ENCODE peak calls at places on chromosomes 4 and X, in nine cellular contexts. F is RWPE1, S is astrocyte of the spinal cord, H is thyroid gland, V is HepG2, I is GM12865, E is spleen, C is endothelial cell of umbilical vein, B is hepatocyte. U is an unnamed sample.

GRCh38 chrX:1679238-1679637 is 64.4 kb downstream of the ASMT start:
- DNase-seq in I (peak; percentile 5), H (no peak), B (no peak), E (no peak), C (no peak), S (peak; percentile 10), V (no peak), F (no peak), U (no peak)

GRCh38 chrX:139831017-139831416 is 101.8 kb downstream of the ATP11C start:
- DNase-seq in S (no peak), B (no peak), C (no peak), F (no peak), I (no peak), V (no peak), H (no peak), E (no peak), U (no peak)

GRCh38 chr4:182584016-182584415 is 333.2 kb downstream of the DCTD start:
- DNase-seq in H (no peak), C (no peak), S (no peak), F (no peak), V (no peak), I (no peak), B (no peak), E (no peak), U (no peak)

GRCh38 chr4:3864736-3865721 is 98.8 kb downstream of the ADRA2C start:
- DNase-seq in E (peak; percentile 56), I (no peak), V (no peak), B (no peak), H (no peak), S (no peak), C (no peak), F (no peak), U (no peak)

GRCh38 chr4:23851455-23851854 is 38.4 kb downstream of the PPARGC1A start:
- DNase-seq in E (no peak), S (no peak), B (no peak), F (no peak), C (no peak), H (no peak), V (no peak), I (no peak), U (no peak)

GRCh38 chr4:41024556-41025491 is 189.5 kb downstream of the APBB2 start:
- DNase-seq in F (no peak), S (no peak), E (no peak), H (no peak), C (peak; percentile 28), V (no peak), I (peak; percentile 26), B (no peak), U (peak; percentile 5)

GRCh38 chr4:7798215-7798995 is 141.3 kb downstream of the AFAP1 start:
- DNase-seq in V (no peak), I (peak; percentile 12), C (peak; percentile 23), H (no peak), E (peak; percentile 34), B (no peak), S (no peak), F (no peak), U (peak; percentile 22)

GRCh38 chrX:462853-463252 is 76.1 kb upstream of the PPP2R3B start:
- DNase-seq in H (no peak), S (no peak), E (peak; percentile 48), I (no peak), B (no peak), V (no peak), F (no peak), C (no peak), U (no peak)

GRCh38 chr4:105714932-105715331 is 6.3 kb downstream of the GSTCD start:
- DNase-seq in I (no peak), H (no peak), E (no peak), C (no peak), F (no peak), S (no peak), B (no peak), V (no peak), U (no peak)

GRCh38 chrX:152941328-152942111 is 43.7 kb downstream of the ZNF185 start:
- DNase-seq in S (peak; percentile 92), B (peak; percentile 95), V (peak; percentile 63), I (peak; percentile 95), H (peak; percentile 89), F (peak; percentile 81), E (peak; percentile 97), C (peak; percentile 91), U (peak; percentile 94)

DNA sequence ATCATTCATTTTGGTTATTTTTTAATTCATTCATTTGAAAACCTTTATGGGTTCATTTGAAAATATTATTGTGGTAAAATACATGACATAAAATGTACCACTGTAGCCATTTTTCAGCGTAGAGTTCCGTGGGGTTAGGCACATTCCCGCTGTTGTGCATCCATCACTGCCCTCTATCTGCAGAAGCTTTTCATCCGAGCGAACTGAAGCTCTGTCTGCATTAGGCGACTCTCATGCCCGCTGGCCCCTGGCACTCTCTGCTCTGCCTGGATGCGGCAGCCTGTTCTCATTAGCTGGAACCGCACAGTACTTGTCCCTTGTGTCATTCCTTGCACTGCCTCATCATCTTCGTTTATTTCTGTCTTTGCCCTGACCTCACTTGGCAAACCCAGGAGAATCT is 17.5 kb downstream of the CFAP99 start:
- DNase-seq in V (no peak), F (no peak), E (no peak), H (no peak), I (no peak), C (no peak), S (no peak), B (no peak), U (no peak)
- TF ChIP-seq CTCF in V (peak; percentile 49), F (no peak), E (peak; percentile 13), H (no peak), I (no peak), C (no peak), S (peak; percentile 32), B (peak; percentile 24), U (peak; percentile 37)

GRCh38 chrX:24248042-24248441 is 65.8 kb downstream of the SUPT20HL2 start:
- DNase-seq in B (no peak), I (peak; percentile 68), S (no peak), E (no peak), V (no peak), F (no peak), C (no peak), H (no peak), U (no peak)

GRCh38 chrX:24257011-24257410 is 56.9 kb downstream of the SUPT20HL2 start:
- DNase-seq in C (no peak), F (no peak), E (no peak), I (no peak), V (no peak), H (no peak), S (no peak), B (no peak), U (no peak)

GRCh38 chrX:24253030-24253429 is 60.8 kb downstream of the SUPT20HL2 start:
- DNase-seq in I (no peak), B (peak; percentile 62), H (no peak), F (no peak), S (no peak), E (no peak), V (peak; percentile 72), C (no peak), U (no peak)

GRCh38 chrX:24253469-24253868 is 60.4 kb downstream of the SUPT20HL2 start:
- DNase-seq in B (no peak), H (no peak), C (no peak), V (no peak), F (no peak), S (no peak), I (peak; percentile 68), E (no peak), U (no peak)
- TF ChIP-seq CTCF in B (no peak), H (no peak), C (no peak), V (no peak), F (no peak), S (no peak), I (no peak), E (no peak), U (no peak)

GRCh38 chr4:67926485-67926884 is 36.8 kb downstream of the TMPRSS11A start:
- DNase-seq in S (no peak), E (peak; percentile 54), V (no peak), I (no peak), B (no peak), F (no peak), C (no peak), H (no peak), U (no peak)
- TF ChIP-seq CTCF in S (no peak), E (no peak), V (no peak), I (no peak), B (no peak), F (no peak), C (no peak), H (no peak), U (no peak)

GRCh38 chr4:46934731-46935130 is 25.7 kb upstream of the COX7B2 start:
- DNase-seq in I (no peak), H (peak; percentile 2), S (no peak), E (no peak), C (no peak), F (no peak), B (no peak), V (peak; percentile 21), U (no peak)

GRCh38 chr4:46930866-46931265 is 21.8 kb upstream of the COX7B2 start:
- DNase-seq in F (no peak), V (no peak), H (no peak), C (no peak), I (no peak), B (no peak), S (no peak), E (no peak), U (no peak)

GRCh38 chr4:46933686-46934085 is 24.6 kb upstream of the COX7B2 start:
- DNase-seq in F (peak; percentile 14), S (no peak), B (no peak), V (no peak), C (no peak), H (no peak), E (no peak), I (no peak), U (no peak)

GRCh38 chr4:46927201-46927600 is 18.2 kb upstream of the COX7B2 start:
- DNase-seq in E (no peak), I (no peak), F (no peak), V (no peak), H (no peak), S (no peak), C (no peak), B (no peak), U (no peak)

DNA sequence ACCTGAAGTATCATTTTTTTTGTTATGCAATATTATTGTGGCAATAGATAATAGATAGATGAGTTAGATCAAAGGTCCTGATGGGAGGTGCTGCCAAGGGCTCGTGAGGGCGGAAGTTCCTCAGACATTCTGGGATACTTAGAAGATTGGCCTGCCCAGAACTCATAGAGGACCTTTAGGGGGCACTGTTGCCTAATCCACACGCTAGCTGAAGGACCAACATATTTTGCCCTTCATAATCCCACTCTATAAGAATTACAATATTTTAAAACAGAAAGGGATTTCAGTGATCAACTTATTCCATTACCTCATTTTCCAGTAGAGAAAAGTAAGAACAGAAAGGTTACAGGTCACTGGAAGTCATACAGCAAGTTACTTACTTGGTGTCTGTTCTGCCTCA is 22.9 kb upstream of the COX7B2 start:
- DNase-seq in V (peak; percentile 3), B (peak; percentile 37), F (no peak), S (peak; percentile 62), H (no peak), C (peak; percentile 35), E (no peak), I (peak; percentile 50), U (peak; percentile 67)
- TF ChIP-seq CTCF in V (peak; percentile 58), B (peak; percentile 46), F (no peak), S (peak; percentile 73), H (no peak), C (peak; percentile 65), E (peak; percentile 36), I (peak; percentile 64), U (peak; percentile 79)

DNA sequence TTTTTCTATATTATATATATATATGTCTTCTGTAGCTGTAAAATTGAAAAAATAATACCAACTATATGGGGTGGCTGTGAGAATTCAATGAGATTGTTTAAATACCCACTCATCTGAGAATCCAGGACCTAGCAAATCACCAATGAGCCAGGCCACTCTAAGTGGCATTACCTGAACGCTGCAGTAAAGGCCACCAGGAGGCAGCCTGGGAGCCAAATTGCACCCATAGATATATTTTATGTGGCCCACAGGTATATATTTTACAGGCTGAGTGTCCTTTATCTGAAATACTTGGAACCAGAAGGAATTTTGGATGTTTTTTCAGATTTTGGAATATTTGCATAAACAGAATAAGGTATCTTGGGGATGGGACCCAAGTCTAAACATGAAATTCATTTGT is 58.2 kb upstream of the C4orf50 start:
- DNase-seq in F (no peak), C (no peak), V (no peak), S (no peak), E (no peak), H (no peak), B (no peak), I (peak; percentile 35), U (no peak)
- TF ChIP-seq CTCF in F (no peak), C (no peak), V (peak; percentile 30), S (no peak), E (no peak), H (no peak), B (no peak), I (peak; percentile 33), U (peak; percentile 41)